ENCODE peak calls at places on chromosomes 6 and 20, in four cellular contexts. F is HFFc6, G is HepG2, O is progenitor cell of endocrine pancreas. L is an unnamed sample.

GRCh38 chr20:31974975-31975481 is 7.1 kb downstream of the XKR7 start:
- DNase-seq in F (no peak), G (no peak), O (no peak), L (peak)

GRCh38 chr6:87722831-87723726 is 21.0 kb upstream of the AKIRIN2 start:
- DNase-seq in F (peak), G (peak), O (no peak), L (no peak)

GRCh38 chr6:142440603-142441293 is 138.9 kb downstream of the ADGRG6 start:
- DNase-seq in F (no peak), G (no peak), O (no peak), L (no peak)

GRCh38 chr20:41854765-41855164 is 236.6 kb upstream of the CHD6 start:
- DNase-seq in F (peak), G (no peak), O (no peak), L (no peak)

GRCh38 chr6:143449731-143450452 is 603 bp downstream of the ADAT2 start:
- DNase-seq in F (peak), G (peak), O (peak), L (no peak)

GRCh38 chr6:152815230-152815922 is 64.8 kb downstream of the VIP start:
- DNase-seq in F (no peak), G (no peak), O (no peak), L (no peak)

GRCh38 chr6:42932412-42932811 is 3.1 kb downstream of the CNPY3 start:
- DNase-seq in F (no peak), G (no peak), O (no peak), L (no peak)

GRCh38 chr6:15312500-15312899 is 66.6 kb downstream of the JARID2 start:
- DNase-seq in F (peak), G (no peak), O (no peak), L (no peak)

GRCh38 chr20:46255440-46256104 is 52.7 kb downstream of the CDH22 start:
- DNase-seq in F (peak), G (peak), O (no peak), L (no peak)

DNA sequence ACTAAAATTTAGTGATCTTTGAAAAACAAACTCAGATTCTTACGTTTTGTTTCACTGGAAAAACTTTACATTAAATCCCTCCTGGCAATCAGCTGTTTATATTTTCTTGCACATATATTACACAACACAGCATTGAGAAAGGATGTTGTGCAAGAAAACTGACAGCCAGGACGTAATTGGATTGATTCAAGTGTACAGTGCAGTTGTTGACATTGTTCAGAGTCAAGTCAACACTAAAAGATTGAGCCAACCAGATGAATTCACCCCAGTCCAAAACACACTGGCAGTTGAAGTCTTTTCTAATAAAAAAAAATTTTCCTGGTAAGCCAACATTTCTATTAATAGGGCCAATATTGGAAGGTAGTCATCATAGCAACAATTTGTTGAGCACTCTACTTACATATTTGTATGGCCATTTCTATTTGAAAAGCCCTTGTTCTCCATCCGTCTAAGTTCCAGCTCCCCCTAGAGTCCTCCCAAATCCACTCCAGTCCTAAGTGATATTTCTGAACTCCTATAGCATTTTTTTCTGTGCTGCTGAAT is 20.9 kb upstream of the VNN1 start:
- DNase-seq in F (peak), G (peak), O (no peak), L (no peak)
- TF ChIP-seq CTCF in F (peak), G (peak), O (peak), L (no peak)

DNA sequence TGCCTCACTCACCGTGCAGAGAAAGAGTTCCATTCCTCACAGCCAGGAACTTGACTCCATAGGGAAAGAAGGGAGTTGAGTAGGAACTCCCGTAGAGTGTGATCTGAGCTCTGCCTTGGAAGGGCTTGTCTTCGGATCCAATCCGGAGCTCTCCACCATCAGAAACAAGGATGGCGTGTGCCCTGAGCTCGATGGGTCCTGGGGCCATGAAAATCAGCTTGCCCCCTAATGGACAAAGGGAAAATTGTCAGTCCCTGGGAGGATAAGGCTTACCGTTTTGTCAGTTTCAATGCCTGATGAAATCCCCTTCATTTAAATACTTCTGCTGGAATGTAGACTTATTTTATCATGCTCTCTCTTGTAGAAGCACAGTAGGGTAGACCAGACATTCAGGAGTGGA is 153.3 kb downstream of the PKHD1 start:
- DNase-seq in F (no peak), G (peak), O (no peak), L (no peak)
- TF ChIP-seq CTCF in F (peak), G (peak), O (peak), L (peak)

GRCh38 chr6:5278571-5279120 is 17.3 kb downstream of the FARS2 start:
- DNase-seq in F (no peak), G (no peak), O (no peak), L (no peak)

GRCh38 chr6:5280926-5281325 is 19.6 kb downstream of the FARS2 start:
- DNase-seq in F (no peak), G (no peak), O (no peak), L (no peak)

GRCh38 chr6:5282191-5282623 is 20.9 kb downstream of the FARS2 start:
- DNase-seq in F (no peak), G (no peak), O (no peak), L (no peak)

GRCh38 chr6:5278047-5278446 is 16.7 kb downstream of the FARS2 start:
- DNase-seq in F (no peak), G (no peak), O (no peak), L (no peak)

DNA sequence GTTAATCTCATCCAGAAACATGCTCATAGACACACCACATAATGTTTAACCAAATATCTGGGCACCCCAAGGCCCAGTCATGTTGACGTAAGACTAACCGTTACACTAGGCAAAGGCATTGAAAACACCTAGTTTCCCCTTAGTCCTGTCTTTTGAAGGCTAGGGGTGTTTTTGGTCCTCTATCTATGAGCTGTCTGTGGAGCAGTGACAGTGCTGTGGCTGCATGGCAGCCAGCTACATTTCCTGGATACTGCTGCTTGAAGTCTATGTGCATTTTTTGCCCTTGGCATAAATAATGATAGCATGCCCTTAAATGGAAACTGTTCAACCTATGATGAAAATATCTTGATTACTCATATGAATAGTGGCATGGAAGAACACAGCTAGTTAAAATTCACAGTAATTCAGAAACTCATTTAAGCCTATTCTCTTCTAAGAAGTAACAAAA is 18.6 kb downstream of the FARS2 start:
- DNase-seq in F (no peak), G (no peak), O (no peak), L (no peak)
- TF ChIP-seq CTCF in F (no peak), G (no peak), O (no peak), L (no peak)

GRCh38 chr6:164897523-164898094 is 411.8 kb downstream of the C6orf118 start:
- DNase-seq in F (no peak), G (no peak), O (no peak), L (no peak)
- TF ChIP-seq CTCF in F (no peak), G (no peak), O (peak), L (peak)

DNA sequence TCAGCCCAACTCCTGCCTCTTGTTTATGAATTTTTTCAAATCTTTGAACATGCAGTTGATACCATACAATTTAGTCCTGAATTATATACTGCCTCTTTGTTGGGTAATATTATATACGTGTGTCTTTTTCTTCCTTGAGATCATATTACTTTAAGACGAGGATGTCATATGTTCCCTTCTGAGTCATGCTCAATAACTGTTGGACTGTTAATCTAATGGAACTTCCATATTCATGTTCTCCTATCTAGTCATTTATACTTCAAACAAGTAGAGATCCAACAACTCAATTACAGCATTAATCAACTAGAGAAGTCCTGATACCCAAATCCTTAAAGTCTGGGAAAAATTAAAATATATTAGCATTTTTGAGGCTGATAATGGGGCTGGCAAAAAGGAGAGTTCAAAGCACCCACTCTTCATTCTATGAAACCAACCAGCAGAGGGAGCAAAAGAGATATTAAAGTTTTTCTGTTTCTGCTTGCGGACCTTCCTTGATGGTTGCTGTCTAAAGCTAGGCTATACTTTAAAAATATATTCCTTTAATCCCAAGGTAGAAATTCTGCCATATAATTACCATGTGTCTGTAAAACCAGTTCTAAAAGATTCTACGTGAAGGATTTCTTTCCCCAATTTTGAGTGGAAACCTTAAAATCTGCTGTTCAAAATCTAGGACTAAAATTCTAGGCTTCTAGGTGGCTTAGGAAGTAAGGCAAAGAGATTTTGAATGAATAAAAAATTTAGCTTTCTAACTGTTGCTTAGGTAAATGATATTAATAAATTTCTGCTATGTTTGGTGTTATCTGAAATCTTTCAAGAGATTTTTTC is 498.9 kb downstream of the BCKDHB start:
- DNase-seq in F (peak), G (peak), O (no peak), L (no peak)
- TF ChIP-seq CTCF in F (peak), G (peak), O (peak), L (peak)

L was measured in glutamatergic neuron.